ENCODE peak calls at places on chromosome 19, in eight cellular contexts. E is CD8-positive, alpha-beta T cell; F is lung; I is psoas muscle; O is colonic mucosa; H is OCI-LY7; U is fibroblast of lung; P is heart right ventricle. J is an unnamed sample.

GRCh38 chr19:5470264-5470671 is 15.1 kb downstream of the ZNRF4 start:
- DNase-seq in E (no peak), F (no peak), I (no peak), O (no peak), H (no peak), U (no peak), P (no peak), J (no peak)

GRCh38 chr19:18317998-18318800 is 4.7 kb downstream of the LSM4 start:
- DNase-seq in E (peak), F (no peak), I (no peak), O (no peak), H (no peak), U (no peak), P (no peak), J (no peak)

GRCh38 chr19:5074830-5075394 is 106.0 kb downstream of the KDM4B start:
- DNase-seq in E (no peak), F (no peak), I (no peak), O (no peak), H (no peak), U (no peak), P (no peak), J (no peak)

GRCh38 chr19:55704494-55705245 is 29.6 kb downstream of the EPN1 start:
- DNase-seq in E (no peak), F (no peak), I (no peak), O (no peak), H (peak), U (no peak), P (no peak), J (no peak)

GRCh38 chr19:18785179-18786124 is 5.7 kb downstream of the COMP start:
- DNase-seq in E (peak), F (peak), I (peak), O (peak), H (peak), U (peak), P (peak), J (peak)

GRCh38 chr19:47613165-47614146 is 4.5 kb downstream of the BICRA start:
- DNase-seq in E (no peak), F (no peak), I (no peak), O (no peak), H (no peak), U (peak), P (no peak), J (peak)

GRCh38 chr19:42563352-42564210 is 31.1 kb downstream of the CEACAM8 start:
- DNase-seq in E (no peak), F (no peak), I (no peak), O (peak), H (peak), U (peak), P (peak), J (peak)

GRCh38 chr19:7942981-7943443 is 454 bp downstream of the TIMM44 start:
- DNase-seq in E (no peak), F (peak), I (no peak), O (no peak), H (peak), U (no peak), P (no peak), J (peak)

GRCh38 chr19:40598918-40599307 is 2.3 kb upstream of the LTBP4 start:
- DNase-seq in E (no peak), F (no peak), I (no peak), O (no peak), H (no peak), U (no peak), P (no peak), J (no peak)

GRCh38 chr19:46761418-46761831 is 15.2 kb upstream of the STRN4 start:
- DNase-seq in E (no peak), F (no peak), I (no peak), O (no peak), H (no peak), U (peak), P (no peak), J (peak)

GRCh38 chr19:14091885-14092462 is 1.4 kb upstream of the SAMD1 start:
- DNase-seq in E (peak), F (no peak), I (no peak), O (no peak), H (peak), U (no peak), P (no peak), J (no peak)

GRCh38 chr19:39845621-39846175 is 481 bp downstream of the FBL start:
- DNase-seq in E (no peak), F (no peak), I (no peak), O (no peak), H (peak), U (no peak), P (no peak), J (no peak)

GRCh38 chr19:3976495-3977241 is 5.8 kb upstream of the DAPK3 start:
- DNase-seq in E (no peak), F (peak), I (peak), O (no peak), H (no peak), U (no peak), P (peak), J (no peak)

GRCh38 chr19:46574533-46574932 is 26.6 kb upstream of the CALM3 start:
- DNase-seq in E (no peak), F (no peak), I (no peak), O (no peak), H (no peak), U (no peak), P (no peak), J (no peak)

GRCh38 chr19:10420444-10421239 is at the start of gene PDE4A:
- DNase-seq in E (no peak), F (no peak), I (no peak), O (no peak), H (peak), U (no peak), P (no peak), J (peak)

GRCh38 chr19:19410553-19411550 is 5.4 kb downstream of the GATAD2A start:
- DNase-seq in E (peak), F (no peak), I (no peak), O (no peak), H (no peak), U (no peak), P (no peak), J (no peak)

GRCh38 chr19:42270346-42271044 is 1.4 kb downstream of the CIC start:
- DNase-seq in E (peak), F (no peak), I (peak), O (peak), H (peak), U (peak), P (peak), J (peak)

GRCh38 chr19:36215276-36216171 is 618 bp downstream of the ZNF146 start:
- DNase-seq in E (no peak), F (no peak), I (no peak), O (no peak), H (peak), U (peak), P (no peak), J (peak)

GRCh38 chr19:1259873-1260748 is 9.0 kb upstream of the CIRBP start:
- DNase-seq in E (peak), F (no peak), I (peak), O (peak), H (peak), U (no peak), P (no peak), J (no peak)

GRCh38 chr19:1262687-1263123 is 6.4 kb upstream of the CIRBP start:
- DNase-seq in E (no peak), F (no peak), I (no peak), O (no peak), H (peak), U (no peak), P (peak), J (no peak)

GRCh38 chr19:1261863-1262686 is 7.1 kb upstream of the CIRBP start:
- DNase-seq in E (no peak), F (peak), I (peak), O (peak), H (no peak), U (no peak), P (peak), J (no peak)

GRCh38 chr19:1260749-1261511 is 8.2 kb upstream of the CIRBP start:
- DNase-seq in E (peak), F (peak), I (peak), O (peak), H (peak), U (peak), P (peak), J (peak)

GRCh38 chr19:1261512-1261862 is 7.6 kb upstream of the CIRBP start:
- DNase-seq in E (no peak), F (no peak), I (no peak), O (no peak), H (peak), U (no peak), P (peak), J (no peak)
- TF ChIP-seq CTCF in E (no peak), F (no peak), I (no peak), O (no peak), H (peak), U (no peak), P (no peak), J (peak)

GRCh38 chr19:34096020-34096915 is 76.0 kb upstream of the LSM14A start:
- DNase-seq in E (no peak), F (no peak), I (no peak), O (no peak), H (peak), U (peak), P (peak), J (peak)
- H3K4me3 ChIP-seq in E (no peak), F (no peak), I (no peak), O (no peak), H (no peak), U (no peak), P (no peak), J (no peak)

GRCh38 chr19:45103625-45104319 is 10.8 kb downstream of the PPP1R37 start:
- DNase-seq in E (no peak), F (no peak), I (no peak), O (no peak), H (no peak), U (no peak), P (peak), J (no peak)
- TF ChIP-seq CTCF in E (no peak), F (no peak), I (no peak), O (no peak), H (no peak), U (no peak), P (no peak), J (no peak)

DNA sequence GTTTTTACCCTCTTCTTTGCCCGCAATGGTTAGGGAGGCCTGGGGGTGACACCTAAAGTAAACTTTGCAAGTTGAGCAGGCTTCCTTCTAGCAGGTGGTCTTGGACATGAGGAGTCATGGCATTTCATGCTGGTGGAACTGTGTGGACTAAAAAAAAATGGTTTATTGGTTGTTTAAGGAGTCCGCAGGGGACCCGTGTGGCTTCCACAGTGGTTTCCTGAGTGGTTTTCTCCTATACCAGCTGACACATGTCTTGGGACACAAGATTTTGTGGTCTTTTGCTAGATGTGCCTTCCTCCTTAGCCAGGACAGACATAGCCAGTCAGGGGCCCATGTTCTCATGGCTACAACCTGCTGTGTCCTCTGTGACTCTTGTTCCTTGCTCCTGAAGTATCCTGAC is 1.5 kb downstream of the ZNF543 start:
- DNase-seq in E (no peak), F (no peak), I (no peak), O (no peak), H (no peak), U (no peak), P (no peak), J (no peak)
- H3K4me3 ChIP-seq in E (peak), F (no peak), I (peak), O (peak), H (peak), U (peak), P (no peak), J (peak)

GRCh38 chr19:38384209-38385027 is 3.4 kb downstream of the GGN start:
- DNase-seq in E (no peak), F (no peak), I (no peak), O (no peak), H (peak), U (peak), P (no peak), J (no peak)
- TF ChIP-seq CTCF in E (no peak), F (no peak), I (no peak), O (no peak), H (peak), U (peak), P (no peak), J (peak)

DNA sequence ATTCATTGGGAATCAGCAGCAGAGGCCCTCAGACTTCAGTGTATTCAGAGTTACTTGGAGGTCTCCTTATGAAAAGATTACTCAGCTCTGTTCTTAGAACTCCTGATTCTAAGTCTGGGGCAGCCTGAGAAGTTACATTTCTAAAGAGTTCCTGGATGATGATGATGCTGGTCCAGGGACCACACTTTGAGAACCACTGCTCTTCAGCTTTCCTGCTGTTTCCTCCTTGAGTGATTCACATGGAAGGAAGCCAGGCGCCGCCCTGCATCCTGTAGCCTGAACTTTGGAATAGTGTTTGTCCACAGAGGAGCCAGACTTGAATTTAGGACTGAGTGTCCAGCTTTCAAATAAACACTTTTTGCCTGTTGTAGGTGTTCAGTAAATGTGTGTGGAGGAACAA is 2.9 kb downstream of the CEBPG start:
- DNase-seq in E (no peak), F (peak), I (peak), O (peak), H (no peak), U (peak), P (peak), J (peak)
- H3K4me3 ChIP-seq in E (no peak), F (no peak), I (peak), O (no peak), H (no peak), U (no peak), P (no peak), J (no peak)

GRCh38 chr19:30223866-30224688 is 148.1 kb upstream of the ZNF536 start:
- DNase-seq in E (no peak), F (no peak), I (no peak), O (no peak), H (no peak), U (no peak), P (no peak), J (no peak)

GRCh38 chr19:30224689-30225606 is 147.2 kb upstream of the ZNF536 start:
- DNase-seq in E (no peak), F (no peak), I (no peak), O (no peak), H (peak), U (peak), P (no peak), J (no peak)

GRCh38 chr19:30222993-30223865 is 149.0 kb upstream of the ZNF536 start:
- DNase-seq in E (no peak), F (no peak), I (no peak), O (no peak), H (no peak), U (no peak), P (no peak), J (no peak)

GRCh38 chr19:30221176-30221575 is 151.0 kb upstream of the ZNF536 start:
- DNase-seq in E (no peak), F (no peak), I (no peak), O (no peak), H (no peak), U (no peak), P (no peak), J (no peak)

GRCh38 chr19:30222428-30222873 is 149.7 kb upstream of the ZNF536 start:
- DNase-seq in E (no peak), F (no peak), I (no peak), O (no peak), H (no peak), U (no peak), P (no peak), J (no peak)
- TF ChIP-seq CTCF in E (peak), F (peak), I (peak), O (peak), H (peak), U (no peak), P (peak), J (peak)